ENCODE peak calls at places on chromosomes 13 and 19, in eight cellular contexts. One of them, this sample, is unnamed.

GRCh38 chr19:33390908-33391630 is 17.6 kb downstream of the CEBPG start:
- DNase-seq in esophagus squamous epithelium: no peak
- DNase-seq in Peyer's patch: peak; percentile 48
- DNase-seq in IMR-90: no peak
- DNase-seq in heart left ventricle: peak; percentile 20
- DNase-seq in uterus: no peak
- DNase-seq in stomach: no peak
- DNase-seq in transverse colon: no peak
- DNase-seq in this sample: no peak

GRCh38 chr13:20264271-20265018 is 32.3 kb upstream of the GJB6 start:
- DNase-seq in esophagus squamous epithelium: no peak
- DNase-seq in Peyer's patch: no peak
- DNase-seq in IMR-90: no peak
- DNase-seq in heart left ventricle: no peak
- DNase-seq in uterus: no peak
- DNase-seq in stomach: no peak
- DNase-seq in transverse colon: no peak
- DNase-seq in this sample: peak; percentile 45

GRCh38 chr19:41521860-41522555 is 54.0 kb upstream of the CEACAM21 start:
- DNase-seq in esophagus squamous epithelium: no peak
- DNase-seq in Peyer's patch: no peak
- DNase-seq in IMR-90: no peak
- DNase-seq in heart left ventricle: no peak
- DNase-seq in uterus: no peak
- DNase-seq in stomach: no peak
- DNase-seq in transverse colon: no peak
- DNase-seq in this sample: no peak

GRCh38 chr19:44111910-44112463 is 1.2 kb upstream of the ZNF225 start:
- DNase-seq in esophagus squamous epithelium: no peak
- DNase-seq in Peyer's patch: no peak
- DNase-seq in IMR-90: peak; percentile 92
- DNase-seq in heart left ventricle: no peak
- DNase-seq in uterus: no peak
- DNase-seq in stomach: no peak
- DNase-seq in transverse colon: no peak
- DNase-seq in this sample: no peak

GRCh38 chr13:27110056-27110746 is 61.4 kb downstream of the USP12 start:
- DNase-seq in esophagus squamous epithelium: no peak
- DNase-seq in Peyer's patch: no peak
- DNase-seq in IMR-90: no peak
- DNase-seq in heart left ventricle: no peak
- DNase-seq in uterus: no peak
- DNase-seq in stomach: no peak
- DNase-seq in transverse colon: no peak
- DNase-seq in this sample: no peak

GRCh38 chr13:52832268-52832667 is 16.2 kb downstream of the PCDH8 start:
- DNase-seq in esophagus squamous epithelium: no peak
- DNase-seq in Peyer's patch: no peak
- DNase-seq in IMR-90: no peak
- DNase-seq in heart left ventricle: no peak
- DNase-seq in uterus: no peak
- DNase-seq in stomach: no peak
- DNase-seq in transverse colon: no peak
- DNase-seq in this sample: no peak

GRCh38 chr19:29121684-29122083 is 91.3 kb downstream of the UQCRFS1 start:
- DNase-seq in esophagus squamous epithelium: no peak
- DNase-seq in Peyer's patch: no peak
- DNase-seq in IMR-90: no peak
- DNase-seq in heart left ventricle: no peak
- DNase-seq in uterus: no peak
- DNase-seq in stomach: no peak
- DNase-seq in transverse colon: no peak
- DNase-seq in this sample: no peak

GRCh38 chr13:57552441-57552840 is 79.1 kb upstream of the PCDH17 start:
- DNase-seq in esophagus squamous epithelium: no peak
- DNase-seq in Peyer's patch: no peak
- DNase-seq in IMR-90: no peak
- DNase-seq in heart left ventricle: no peak
- DNase-seq in uterus: no peak
- DNase-seq in stomach: no peak
- DNase-seq in transverse colon: no peak
- DNase-seq in this sample: no peak

GRCh38 chr13:98751397-98752110 is 918 bp downstream of the SLC15A1 start:
- DNase-seq in esophagus squamous epithelium: no peak
- DNase-seq in Peyer's patch: peak; percentile 69
- DNase-seq in IMR-90: peak; percentile 5
- DNase-seq in heart left ventricle: no peak
- DNase-seq in uterus: no peak
- DNase-seq in stomach: no peak
- DNase-seq in transverse colon: peak; percentile 27
- DNase-seq in this sample: no peak

GRCh38 chr13:39768962-39769361 is 113.5 kb downstream of the COG6 start:
- DNase-seq in esophagus squamous epithelium: no peak
- DNase-seq in Peyer's patch: no peak
- DNase-seq in IMR-90: no peak
- DNase-seq in heart left ventricle: no peak
- DNase-seq in uterus: no peak
- DNase-seq in stomach: no peak
- DNase-seq in transverse colon: no peak
- DNase-seq in this sample: no peak

GRCh38 chr19:38661166-38661565 is 13.7 kb downstream of the ACTN4 start:
- DNase-seq in esophagus squamous epithelium: no peak
- DNase-seq in Peyer's patch: no peak
- DNase-seq in IMR-90: no peak
- DNase-seq in heart left ventricle: no peak
- DNase-seq in uterus: no peak
- DNase-seq in stomach: no peak
- DNase-seq in transverse colon: no peak
- DNase-seq in this sample: no peak

GRCh38 chr19:12092065-12092867 is 27.7 kb downstream of the ZNF844 start:
- DNase-seq in esophagus squamous epithelium: peak; percentile 8
- DNase-seq in Peyer's patch: peak; percentile 80
- DNase-seq in IMR-90: peak; percentile 86
- DNase-seq in heart left ventricle: peak; percentile 92
- DNase-seq in uterus: peak; percentile 77
- DNase-seq in stomach: peak; percentile 80
- DNase-seq in transverse colon: peak; percentile 78
- DNase-seq in this sample: peak; percentile 96

GRCh38 chr19:23070353-23070781 is 46.5 kb upstream of the ZNF730 start:
- DNase-seq in esophagus squamous epithelium: no peak
- DNase-seq in Peyer's patch: no peak
- DNase-seq in IMR-90: peak; percentile 15
- DNase-seq in heart left ventricle: peak; percentile 43
- DNase-seq in uterus: peak; percentile 52
- DNase-seq in stomach: no peak
- DNase-seq in transverse colon: peak; percentile 11
- DNase-seq in this sample: no peak

GRCh38 chr19:41627966-41628675 is 1.2 kb upstream of the CEACAM4 start:
- DNase-seq in esophagus squamous epithelium: no peak
- DNase-seq in Peyer's patch: no peak
- DNase-seq in IMR-90: no peak
- DNase-seq in heart left ventricle: no peak
- DNase-seq in uterus: no peak
- DNase-seq in stomach: no peak
- DNase-seq in transverse colon: no peak
- DNase-seq in this sample: peak; percentile 74

DNA sequence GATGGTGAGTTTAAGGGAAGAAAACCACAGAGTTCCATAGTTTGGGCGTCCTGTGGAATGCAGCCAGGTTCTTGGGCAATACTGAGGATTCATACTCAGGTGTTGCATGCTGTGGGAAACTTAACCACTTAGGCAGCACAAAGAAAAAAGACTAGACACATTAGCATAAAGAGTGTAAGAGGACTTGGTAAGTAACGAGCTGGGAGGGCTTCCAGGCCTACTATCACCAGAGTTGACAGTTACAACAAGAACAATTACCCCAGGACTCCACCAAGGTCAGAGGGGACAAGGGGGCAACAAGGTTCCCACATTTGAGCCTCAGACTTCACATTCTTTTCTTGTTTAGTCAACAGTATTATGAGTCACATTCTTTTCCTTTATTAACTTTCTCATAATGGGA is 33.2 kb downstream of the KCTD12 start:
- DNase-seq in esophagus squamous epithelium: no peak
- DNase-seq in Peyer's patch: no peak
- DNase-seq in IMR-90: peak; percentile 59
- DNase-seq in heart left ventricle: no peak
- DNase-seq in uterus: peak; percentile 16
- DNase-seq in stomach: no peak
- DNase-seq in transverse colon: no peak
- DNase-seq in this sample: no peak
- H3K4me1 ChIP-seq in esophagus squamous epithelium: peaks cover 16% of the 10 kb centered on the region
- H3K4me1 ChIP-seq in Peyer's patch: no peaks in the 10 kb centered on the region
- H3K4me1 ChIP-seq in IMR-90: peaks cover 3% of the 10 kb centered on the region
- H3K4me1 ChIP-seq in heart left ventricle: no peaks in the 10 kb centered on the region
- H3K4me1 ChIP-seq in uterus: peaks cover 6% of the 10 kb centered on the region
- H3K4me1 ChIP-seq in stomach: no peaks in the 10 kb centered on the region
- H3K4me1 ChIP-seq in transverse colon: no peaks in the 10 kb centered on the region
- H3K4me1 ChIP-seq in this sample: no peaks in the 10 kb centered on the region

DNA sequence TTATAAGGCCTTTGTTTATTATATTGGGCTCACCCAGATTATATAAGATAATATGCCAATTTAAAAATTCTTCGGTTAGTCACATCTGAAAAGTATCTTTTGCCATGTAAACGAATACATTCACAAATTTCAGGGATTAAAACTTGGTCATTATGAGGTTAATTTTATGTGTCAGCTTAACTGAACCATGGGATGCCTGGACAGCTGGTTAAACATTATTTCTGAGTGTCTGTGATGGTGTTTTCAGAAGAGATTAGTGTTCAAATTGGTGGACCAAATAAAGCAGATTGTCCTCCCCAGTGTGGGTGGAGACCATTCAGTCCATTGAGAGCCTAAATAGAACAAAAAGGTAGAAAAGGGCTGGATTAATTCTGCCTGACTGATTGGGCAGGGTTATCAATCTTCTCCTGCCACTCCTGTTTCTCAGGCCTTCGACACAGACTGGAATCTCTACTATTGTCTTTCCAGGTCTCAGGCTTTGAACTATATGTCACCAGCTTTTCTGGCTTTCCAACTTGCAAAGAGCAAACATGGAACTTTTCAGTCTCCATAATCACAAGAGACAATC is 203.8 kb upstream of the SLITRK6 start:
- DNase-seq in esophagus squamous epithelium: no peak
- DNase-seq in Peyer's patch: no peak
- DNase-seq in IMR-90: no peak
- DNase-seq in heart left ventricle: no peak
- DNase-seq in uterus: no peak
- DNase-seq in stomach: no peak
- DNase-seq in transverse colon: no peak
- DNase-seq in this sample: no peak
- TF ChIP-seq POLR2A in esophagus squamous epithelium: no peak
- TF ChIP-seq POLR2A in Peyer's patch: no peak
- TF ChIP-seq POLR2A in IMR-90: no peak
- TF ChIP-seq POLR2A in heart left ventricle: no peak
- TF ChIP-seq POLR2A in uterus: no peak
- TF ChIP-seq POLR2A in stomach: no peak
- TF ChIP-seq POLR2A in transverse colon: no peak
- TF ChIP-seq POLR2A in this sample: no peak

GRCh38 chr19:1406818-1407661 is at the start of gene DAZAP1:
- DNase-seq in esophagus squamous epithelium: peak; percentile 83
- DNase-seq in Peyer's patch: peak; percentile 99
- DNase-seq in IMR-90: peak; percentile 97
- DNase-seq in heart left ventricle: peak; percentile 100
- DNase-seq in uterus: peak; percentile 99
- DNase-seq in stomach: peak; percentile 100
- DNase-seq in transverse colon: peak; percentile 100
- DNase-seq in this sample: peak; percentile 99

GRCh38 chr19:1409204-1410005 is 2.0 kb downstream of the DAZAP1 start:
- DNase-seq in esophagus squamous epithelium: no peak
- DNase-seq in Peyer's patch: no peak
- DNase-seq in IMR-90: no peak
- DNase-seq in heart left ventricle: peak; percentile 41
- DNase-seq in uterus: no peak
- DNase-seq in stomach: no peak
- DNase-seq in transverse colon: no peak
- DNase-seq in this sample: no peak

GRCh38 chr19:1407662-1408299 is 395 bp downstream of the DAZAP1 start:
- DNase-seq in esophagus squamous epithelium: no peak
- DNase-seq in Peyer's patch: no peak
- DNase-seq in IMR-90: no peak
- DNase-seq in heart left ventricle: peak; percentile 62
- DNase-seq in uterus: peak; percentile 53
- DNase-seq in stomach: no peak
- DNase-seq in transverse colon: peak; percentile 34
- DNase-seq in this sample: no peak

GRCh38 chr19:1408300-1409203 is 1.2 kb downstream of the DAZAP1 start:
- DNase-seq in esophagus squamous epithelium: no peak
- DNase-seq in Peyer's patch: peak; percentile 70
- DNase-seq in IMR-90: peak; percentile 50
- DNase-seq in heart left ventricle: peak; percentile 59
- DNase-seq in uterus: peak; percentile 37
- DNase-seq in stomach: peak; percentile 51
- DNase-seq in transverse colon: peak; percentile 55
- DNase-seq in this sample: no peak

GRCh38 chr19:1406496-1406817 is 929 bp upstream of the DAZAP1 start:
- DNase-seq in esophagus squamous epithelium: no peak
- DNase-seq in Peyer's patch: no peak
- DNase-seq in IMR-90: no peak
- DNase-seq in heart left ventricle: peak; percentile 36
- DNase-seq in uterus: no peak
- DNase-seq in stomach: no peak
- DNase-seq in transverse colon: peak; percentile 40
- DNase-seq in this sample: no peak
- H3K4me3 ChIP-seq in esophagus squamous epithelium: peak overlapping the region; percentile 92
- H3K4me3 ChIP-seq in Peyer's patch: peak overlapping the region; percentile 100
- H3K4me3 ChIP-seq in IMR-90: peak overlapping the region; percentile 63
- H3K4me3 ChIP-seq in heart left ventricle: peak overlapping the region; percentile 85
- H3K4me3 ChIP-seq in uterus: no peak overlapping the region
- H3K4me3 ChIP-seq in stomach: peak overlapping the region; percentile 97
- H3K4me3 ChIP-seq in transverse colon: no peak overlapping the region
- H3K4me3 ChIP-seq in this sample: peak overlapping the region; percentile 89

GRCh38 chr13:60147361-60147760 is 16.4 kb downstream of the DIAPH3 start:
- DNase-seq in esophagus squamous epithelium: no peak
- DNase-seq in Peyer's patch: no peak
- DNase-seq in IMR-90: no peak
- DNase-seq in heart left ventricle: no peak
- DNase-seq in uterus: no peak
- DNase-seq in stomach: no peak
- DNase-seq in transverse colon: no peak
- DNase-seq in this sample: no peak

GRCh38 chr13:60138674-60139073 is 25.1 kb downstream of the DIAPH3 start:
- DNase-seq in esophagus squamous epithelium: no peak
- DNase-seq in Peyer's patch: no peak
- DNase-seq in IMR-90: no peak
- DNase-seq in heart left ventricle: no peak
- DNase-seq in uterus: no peak
- DNase-seq in stomach: no peak
- DNase-seq in transverse colon: no peak
- DNase-seq in this sample: no peak

GRCh38 chr13:60146491-60146890 is 17.2 kb downstream of the DIAPH3 start:
- DNase-seq in esophagus squamous epithelium: no peak
- DNase-seq in Peyer's patch: no peak
- DNase-seq in IMR-90: peak; percentile 49
- DNase-seq in heart left ventricle: no peak
- DNase-seq in uterus: no peak
- DNase-seq in stomach: no peak
- DNase-seq in transverse colon: no peak
- DNase-seq in this sample: no peak

GRCh38 chr13:60139272-60139671 is 24.5 kb downstream of the DIAPH3 start:
- DNase-seq in esophagus squamous epithelium: no peak
- DNase-seq in Peyer's patch: no peak
- DNase-seq in IMR-90: peak; percentile 43
- DNase-seq in heart left ventricle: no peak
- DNase-seq in uterus: no peak
- DNase-seq in stomach: no peak
- DNase-seq in transverse colon: no peak
- DNase-seq in this sample: no peak

GRCh38 chr13:60143775-60144174 is 20.0 kb downstream of the DIAPH3 start:
- DNase-seq in esophagus squamous epithelium: no peak
- DNase-seq in Peyer's patch: no peak
- DNase-seq in IMR-90: no peak
- DNase-seq in heart left ventricle: no peak
- DNase-seq in uterus: no peak
- DNase-seq in stomach: no peak
- DNase-seq in transverse colon: no peak
- DNase-seq in this sample: no peak
- H3K4me1 ChIP-seq in esophagus squamous epithelium: no peaks in the 10 kb centered on the region
- H3K4me1 ChIP-seq in Peyer's patch: no peaks in the 10 kb centered on the region
- H3K4me1 ChIP-seq in IMR-90: peaks cover 6% of the 10 kb centered on the region
- H3K4me1 ChIP-seq in heart left ventricle: no peaks in the 10 kb centered on the region
- H3K4me1 ChIP-seq in uterus: no peaks in the 10 kb centered on the region
- H3K4me1 ChIP-seq in stomach: no peaks in the 10 kb centered on the region
- H3K4me1 ChIP-seq in transverse colon: peaks cover 5% of the 10 kb centered on the region
- H3K4me1 ChIP-seq in this sample: no peaks in the 10 kb centered on the region

This sample was measured in esophagus muscularis mucosa.